ENCODE peak calls at places on chromosomes 12 and 14, in five cellular contexts. One of them, this sample, is unnamed.

GRCh38 chr12:30795410-30795659 is 40.6 kb upstream of the CAPRIN2 start:
- DNase-seq in uterus: no peak
- DNase-seq in heart right ventricle: no peak
- DNase-seq in cardiac muscle cell: no peak
- DNase-seq in fibroblast of lung: no peak
- DNase-seq in this sample: no peak

GRCh38 chr12:57772429-57773322 is at the start of gene EEF1AKMT3:
- DNase-seq in uterus: peak; percentile 61
- DNase-seq in heart right ventricle: peak; percentile 66
- DNase-seq in cardiac muscle cell: peak; percentile 54
- DNase-seq in fibroblast of lung: peak; percentile 41
- DNase-seq in this sample: no peak

GRCh38 chr14:30982583-30982982 is 42.9 kb upstream of the AP4S1 start:
- DNase-seq in uterus: no peak
- DNase-seq in heart right ventricle: no peak
- DNase-seq in cardiac muscle cell: no peak
- DNase-seq in fibroblast of lung: no peak
- DNase-seq in this sample: no peak

GRCh38 chr12:5043589-5044419 is at the start of gene KCNA5:
- DNase-seq in uterus: no peak
- DNase-seq in heart right ventricle: peak; percentile 40
- DNase-seq in cardiac muscle cell: peak; percentile 3
- DNase-seq in fibroblast of lung: no peak
- DNase-seq in this sample: no peak

GRCh38 chr12:15152456-15152855 is 68.8 kb downstream of the RERG start:
- DNase-seq in uterus: peak; percentile 60
- DNase-seq in heart right ventricle: no peak
- DNase-seq in cardiac muscle cell: peak; percentile 53
- DNase-seq in fibroblast of lung: peak; percentile 52
- DNase-seq in this sample: no peak

GRCh38 chr14:59308706-59309105 is 120.2 kb downstream of the DAAM1 start:
- DNase-seq in uterus: no peak
- DNase-seq in heart right ventricle: no peak
- DNase-seq in cardiac muscle cell: peak; percentile 63
- DNase-seq in fibroblast of lung: no peak
- DNase-seq in this sample: no peak

GRCh38 chr14:44352212-44352611 is 154.9 kb downstream of the FSCB start:
- DNase-seq in uterus: no peak
- DNase-seq in heart right ventricle: no peak
- DNase-seq in cardiac muscle cell: no peak
- DNase-seq in fibroblast of lung: no peak
- DNase-seq in this sample: no peak

GRCh38 chr12:70068743-70069142 is 174.5 kb upstream of the CNOT2 start:
- DNase-seq in uterus: no peak
- DNase-seq in heart right ventricle: no peak
- DNase-seq in cardiac muscle cell: no peak
- DNase-seq in fibroblast of lung: no peak
- DNase-seq in this sample: no peak

GRCh38 chr14:21748869-21749303 is 75.3 kb upstream of the OR4E1 start:
- DNase-seq in uterus: peak; percentile 23
- DNase-seq in heart right ventricle: no peak
- DNase-seq in cardiac muscle cell: peak; percentile 64
- DNase-seq in fibroblast of lung: peak; percentile 8
- DNase-seq in this sample: peak; percentile 25

GRCh38 chr12:24562761-24563392 is 386.0 kb downstream of the BCAT1 start:
- DNase-seq in uterus: peak; percentile 43
- DNase-seq in heart right ventricle: peak; percentile 40
- DNase-seq in cardiac muscle cell: peak; percentile 42
- DNase-seq in fibroblast of lung: peak; percentile 67
- DNase-seq in this sample: no peak

GRCh38 chr12:21065845-21066244 is 65.1 kb upstream of the SLCO1B1 start:
- DNase-seq in uterus: no peak
- DNase-seq in heart right ventricle: no peak
- DNase-seq in cardiac muscle cell: peak; percentile 6
- DNase-seq in fibroblast of lung: no peak
- DNase-seq in this sample: no peak

GRCh38 chr14:98227727-98228111 is 1044.3 kb downstream of the BCL11B start:
- DNase-seq in uterus: no peak
- DNase-seq in heart right ventricle: no peak
- DNase-seq in cardiac muscle cell: no peak
- DNase-seq in fibroblast of lung: no peak
- DNase-seq in this sample: no peak

GRCh38 chr14:98233656-98234055 is 1038.3 kb downstream of the BCL11B start:
- DNase-seq in uterus: no peak
- DNase-seq in heart right ventricle: no peak
- DNase-seq in cardiac muscle cell: no peak
- DNase-seq in fibroblast of lung: no peak
- DNase-seq in this sample: no peak

GRCh38 chr14:98234208-98234607 is 1037.8 kb downstream of the BCL11B start:
- DNase-seq in uterus: no peak
- DNase-seq in heart right ventricle: no peak
- DNase-seq in cardiac muscle cell: no peak
- DNase-seq in fibroblast of lung: no peak
- DNase-seq in this sample: no peak

GRCh38 chr14:98229676-98230366 is 1042.2 kb downstream of the BCL11B start:
- DNase-seq in uterus: no peak
- DNase-seq in heart right ventricle: no peak
- DNase-seq in cardiac muscle cell: no peak
- DNase-seq in fibroblast of lung: no peak
- DNase-seq in this sample: no peak

DNA sequence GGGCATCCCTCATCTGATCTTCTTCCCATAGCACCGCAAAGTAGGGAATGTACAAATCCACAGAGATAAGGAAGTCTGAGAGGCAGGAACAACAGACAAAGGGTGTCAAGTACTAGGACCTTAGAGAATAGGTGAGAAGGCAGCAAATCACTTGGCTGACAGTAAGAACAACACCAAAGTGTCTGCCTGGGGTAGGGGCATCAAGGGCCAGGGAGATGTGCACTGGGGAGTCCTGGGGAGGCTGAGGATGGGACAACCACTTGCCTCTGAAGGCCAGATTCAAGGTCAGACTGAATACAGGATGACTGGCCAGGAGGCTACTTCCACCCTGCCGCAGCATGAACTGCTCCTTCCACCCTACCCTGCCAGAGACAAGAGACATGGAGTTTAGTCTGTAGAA is 1040.8 kb downstream of the BCL11B start:
- DNase-seq in uterus: no peak
- DNase-seq in heart right ventricle: no peak
- DNase-seq in cardiac muscle cell: no peak
- DNase-seq in fibroblast of lung: no peak
- DNase-seq in this sample: no peak
- H3K27me3 ChIP-seq in uterus: no peaks in the 10 kb centered on the region
- H3K27me3 ChIP-seq in heart right ventricle: no peaks in the 10 kb centered on the region
- H3K27me3 ChIP-seq in cardiac muscle cell: no peaks in the 10 kb centered on the region
- H3K27me3 ChIP-seq in fibroblast of lung: no peaks in the 10 kb centered on the region
- H3K27me3 ChIP-seq in this sample: no peaks in the 10 kb centered on the region

DNA sequence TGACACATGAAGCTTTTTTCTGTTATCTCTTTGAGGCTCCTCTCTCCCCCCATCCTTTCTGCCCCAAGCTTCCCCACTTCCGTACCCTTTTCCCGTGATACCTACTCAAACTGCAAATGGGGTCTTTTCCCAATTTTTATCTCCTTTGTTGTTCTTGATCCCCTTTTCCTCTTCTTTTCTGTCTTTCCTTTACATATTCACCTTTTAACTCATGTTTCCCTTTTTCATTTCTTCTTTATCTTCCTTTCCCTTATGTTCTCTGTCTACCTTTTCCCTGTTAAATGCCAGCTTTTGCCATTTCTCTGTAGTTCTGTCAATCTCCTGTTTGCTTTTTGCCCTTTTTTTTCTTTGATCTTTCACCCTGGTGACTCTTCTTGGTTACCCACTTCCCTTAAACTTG is 2.6 kb upstream of the BHLHE41 start:
- DNase-seq in uterus: no peak
- DNase-seq in heart right ventricle: no peak
- DNase-seq in cardiac muscle cell: no peak
- DNase-seq in fibroblast of lung: no peak
- DNase-seq in this sample: no peak
- H3K4me3 ChIP-seq in uterus: no peak overlapping the region
- H3K4me3 ChIP-seq in heart right ventricle: no peak overlapping the region
- H3K4me3 ChIP-seq in cardiac muscle cell: no peak overlapping the region
- H3K4me3 ChIP-seq in fibroblast of lung: no peak overlapping the region
- H3K4me3 ChIP-seq in this sample: no peak overlapping the region

GRCh38 chr12:52788111-52788875 is 7.6 kb downstream of the KRT3 start:
- DNase-seq in uterus: no peak
- DNase-seq in heart right ventricle: no peak
- DNase-seq in cardiac muscle cell: no peak
- DNase-seq in fibroblast of lung: no peak
- DNase-seq in this sample: no peak
- H3K27me3 ChIP-seq in uterus: no peaks in the 10 kb centered on the region
- H3K27me3 ChIP-seq in heart right ventricle: peaks cover 52% of the 10 kb centered on the region
- H3K27me3 ChIP-seq in cardiac muscle cell: peaks cover 46% of the 10 kb centered on the region
- H3K27me3 ChIP-seq in fibroblast of lung: peaks cover 17% of the 10 kb centered on the region
- H3K27me3 ChIP-seq in this sample: no peaks in the 10 kb centered on the region

GRCh38 chr12:54389139-54389508 is 4.6 kb upstream of the ZNF385A start:
- DNase-seq in uterus: no peak
- DNase-seq in heart right ventricle: no peak
- DNase-seq in cardiac muscle cell: no peak
- DNase-seq in fibroblast of lung: no peak
- DNase-seq in this sample: no peak

GRCh38 chr12:54390176-54390667 is 5.7 kb upstream of the ZNF385A start:
- DNase-seq in uterus: no peak
- DNase-seq in heart right ventricle: no peak
- DNase-seq in cardiac muscle cell: no peak
- DNase-seq in fibroblast of lung: no peak
- DNase-seq in this sample: no peak

GRCh38 chr12:54389536-54390175 is 5.1 kb upstream of the ZNF385A start:
- DNase-seq in uterus: no peak
- DNase-seq in heart right ventricle: no peak
- DNase-seq in cardiac muscle cell: no peak
- DNase-seq in fibroblast of lung: no peak
- DNase-seq in this sample: no peak

GRCh38 chr12:54392485-54393349 is 8.2 kb upstream of the ZNF385A start:
- DNase-seq in uterus: no peak
- DNase-seq in heart right ventricle: no peak
- DNase-seq in cardiac muscle cell: no peak
- DNase-seq in fibroblast of lung: no peak
- DNase-seq in this sample: no peak

GRCh38 chr12:54390668-54391551 is 6.4 kb upstream of the ZNF385A start:
- DNase-seq in uterus: no peak
- DNase-seq in heart right ventricle: peak; percentile 41
- DNase-seq in cardiac muscle cell: no peak
- DNase-seq in fibroblast of lung: no peak
- DNase-seq in this sample: peak; percentile 56
- H3K4me3 ChIP-seq in uterus: peak overlapping the region; percentile 40
- H3K4me3 ChIP-seq in heart right ventricle: peak overlapping the region; percentile 49
- H3K4me3 ChIP-seq in cardiac muscle cell: peak overlapping the region; percentile 60
- H3K4me3 ChIP-seq in fibroblast of lung: no peak overlapping the region
- H3K4me3 ChIP-seq in this sample: peak overlapping the region; percentile 58

GRCh38 chr12:53952335-53952694 is 2.4 kb upstream of the HOXC12 start:
- DNase-seq in uterus: no peak
- DNase-seq in heart right ventricle: no peak
- DNase-seq in cardiac muscle cell: no peak
- DNase-seq in fibroblast of lung: no peak
- DNase-seq in this sample: no peak

GRCh38 chr12:53950789-53951576 is 3.7 kb upstream of the HOXC12 start:
- DNase-seq in uterus: no peak
- DNase-seq in heart right ventricle: no peak
- DNase-seq in cardiac muscle cell: no peak
- DNase-seq in fibroblast of lung: no peak
- DNase-seq in this sample: no peak

GRCh38 chr12:53952871-53953734 is 1.6 kb upstream of the HOXC12 start:
- DNase-seq in uterus: no peak
- DNase-seq in heart right ventricle: no peak
- DNase-seq in cardiac muscle cell: no peak
- DNase-seq in fibroblast of lung: no peak
- DNase-seq in this sample: no peak

GRCh38 chr12:53950441-53950781 is 4.3 kb upstream of the HOXC12 start:
- DNase-seq in uterus: no peak
- DNase-seq in heart right ventricle: no peak
- DNase-seq in cardiac muscle cell: no peak
- DNase-seq in fibroblast of lung: no peak
- DNase-seq in this sample: no peak

GRCh38 chr12:53951577-53952334 is 2.9 kb upstream of the HOXC12 start:
- DNase-seq in uterus: no peak
- DNase-seq in heart right ventricle: no peak
- DNase-seq in cardiac muscle cell: no peak
- DNase-seq in fibroblast of lung: no peak
- DNase-seq in this sample: no peak
- H3K27me3 ChIP-seq in uterus: peaks cover 77% of the 10 kb centered on the region
- H3K27me3 ChIP-seq in heart right ventricle: peaks cover 99% of the 10 kb centered on the region
- H3K27me3 ChIP-seq in cardiac muscle cell: peaks cover 100% of the 10 kb centered on the region
- H3K27me3 ChIP-seq in fibroblast of lung: peaks cover 91% of the 10 kb centered on the region
- H3K27me3 ChIP-seq in this sample: peaks cover 98% of the 10 kb centered on the region

This sample was measured in effector memory CD4-positive, alpha-beta T cell.